ENCODE peak calls at places on chromosomes 11 and 22, in nine cellular contexts. One of them, this sample, is unnamed.
A peak's percentile ranks its signal among the peaks of the same experiment; 100 is the strongest.

GRCh38 chr22:22165936-22166710 is 78.5 kb upstream of the VPREB1 start:
- DNase-seq in tibial artery: no peak
- DNase-seq in HepG2: no peak
- DNase-seq in iPS DF 6.9: no peak
- DNase-seq in CD4-positive, CD25-positive, alpha-beta regulatory T cell: no peak
- DNase-seq in ascending aorta: no peak
- DNase-seq in CD8-positive, alpha-beta T cell: no peak
- DNase-seq in colonic mucosa: no peak
- DNase-seq in tibial nerve: no peak
- DNase-seq in this sample: no peak

GRCh38 chr22:49094151-49094550 is 733.5 kb downstream of the BRD1 start:
- DNase-seq in tibial nerve: no peak
- DNase-seq in CD4-positive, CD25-positive, alpha-beta regulatory T cell: no peak
- DNase-seq in ascending aorta: no peak
- DNase-seq in CD8-positive, alpha-beta T cell: no peak
- DNase-seq in iPS DF 6.9: no peak
- DNase-seq in colonic mucosa: no peak
- DNase-seq in HepG2: no peak
- DNase-seq in tibial artery: no peak
- DNase-seq in this sample: no peak

GRCh38 chr11:79437274-79437980 is 3.4 kb downstream of the TENM4 start:
- DNase-seq in ascending aorta: no peak
- DNase-seq in tibial artery: peak; percentile 88
- DNase-seq in colonic mucosa: peak; percentile 57
- DNase-seq in CD4-positive, CD25-positive, alpha-beta regulatory T cell: no peak
- DNase-seq in HepG2: no peak
- DNase-seq in CD8-positive, alpha-beta T cell: no peak
- DNase-seq in iPS DF 6.9: no peak
- DNase-seq in tibial nerve: peak; percentile 30
- DNase-seq in this sample: no peak

GRCh38 chr22:50694766-50695420 is 22.3 kb downstream of the SHANK3 start:
- DNase-seq in ascending aorta: no peak
- DNase-seq in CD4-positive, CD25-positive, alpha-beta regulatory T cell: no peak
- DNase-seq in iPS DF 6.9: no peak
- DNase-seq in colonic mucosa: no peak
- DNase-seq in tibial nerve: no peak
- DNase-seq in CD8-positive, alpha-beta T cell: no peak
- DNase-seq in HepG2: no peak
- DNase-seq in tibial artery: no peak
- DNase-seq in this sample: no peak

GRCh38 chr22:30822216-30823014 is 127.7 kb downstream of the OSBP2 start:
- DNase-seq in CD8-positive, alpha-beta T cell: no peak
- DNase-seq in HepG2: no peak
- DNase-seq in tibial artery: peak; percentile 49
- DNase-seq in ascending aorta: no peak
- DNase-seq in CD4-positive, CD25-positive, alpha-beta regulatory T cell: no peak
- DNase-seq in colonic mucosa: no peak
- DNase-seq in iPS DF 6.9: no peak
- DNase-seq in tibial nerve: no peak
- DNase-seq in this sample: no peak

GRCh38 chr11:65774525-65775306 is 6.1 kb downstream of the AP5B1 start:
- DNase-seq in CD8-positive, alpha-beta T cell: no peak
- DNase-seq in tibial nerve: no peak
- DNase-seq in iPS DF 6.9: no peak
- DNase-seq in CD4-positive, CD25-positive, alpha-beta regulatory T cell: no peak
- DNase-seq in ascending aorta: no peak
- DNase-seq in colonic mucosa: no peak
- DNase-seq in HepG2: no peak
- DNase-seq in tibial artery: no peak
- DNase-seq in this sample: no peak

GRCh38 chr11:69791266-69791665 is 16.1 kb upstream of the FGF4 start:
- DNase-seq in tibial nerve: no peak
- DNase-seq in CD4-positive, CD25-positive, alpha-beta regulatory T cell: no peak
- DNase-seq in HepG2: no peak
- DNase-seq in tibial artery: no peak
- DNase-seq in ascending aorta: no peak
- DNase-seq in colonic mucosa: no peak
- DNase-seq in CD8-positive, alpha-beta T cell: no peak
- DNase-seq in iPS DF 6.9: no peak
- DNase-seq in this sample: no peak

GRCh38 chr22:19852177-19852781 is 2.4 kb downstream of the GNB1L start:
- DNase-seq in CD4-positive, CD25-positive, alpha-beta regulatory T cell: no peak
- DNase-seq in ascending aorta: no peak
- DNase-seq in HepG2: no peak
- DNase-seq in CD8-positive, alpha-beta T cell: no peak
- DNase-seq in tibial artery: no peak
- DNase-seq in colonic mucosa: no peak
- DNase-seq in tibial nerve: no peak
- DNase-seq in iPS DF 6.9: no peak
- DNase-seq in this sample: no peak

GRCh38 chr11:102473543-102473942 is 21.0 kb upstream of the TMEM123 start:
- DNase-seq in iPS DF 6.9: no peak
- DNase-seq in CD8-positive, alpha-beta T cell: no peak
- DNase-seq in CD4-positive, CD25-positive, alpha-beta regulatory T cell: peak; percentile 29
- DNase-seq in tibial artery: no peak
- DNase-seq in tibial nerve: no peak
- DNase-seq in colonic mucosa: peak; percentile 93
- DNase-seq in HepG2: no peak
- DNase-seq in ascending aorta: no peak
- DNase-seq in this sample: no peak

GRCh38 chr11:16610213-16610737 is 128.2 kb upstream of the C11orf58 start:
- DNase-seq in CD4-positive, CD25-positive, alpha-beta regulatory T cell: no peak
- DNase-seq in HepG2: no peak
- DNase-seq in iPS DF 6.9: no peak
- DNase-seq in ascending aorta: no peak
- DNase-seq in tibial nerve: no peak
- DNase-seq in colonic mucosa: no peak
- DNase-seq in CD8-positive, alpha-beta T cell: no peak
- DNase-seq in tibial artery: no peak
- DNase-seq in this sample: no peak

GRCh38 chr11:3153291-3153861 is 11.7 kb downstream of the OSBPL5 start:
- DNase-seq in HepG2: no peak
- DNase-seq in ascending aorta: peak; percentile 57
- DNase-seq in tibial artery: peak; percentile 94
- DNase-seq in CD4-positive, CD25-positive, alpha-beta regulatory T cell: no peak
- DNase-seq in tibial nerve: peak; percentile 61
- DNase-seq in iPS DF 6.9: no peak
- DNase-seq in CD8-positive, alpha-beta T cell: no peak
- DNase-seq in colonic mucosa: no peak
- DNase-seq in this sample: no peak

GRCh38 chr11:62333768-62334167 is 3.5 kb upstream of the ASRGL1 start:
- DNase-seq in iPS DF 6.9: no peak
- DNase-seq in ascending aorta: no peak
- DNase-seq in HepG2: no peak
- DNase-seq in CD8-positive, alpha-beta T cell: no peak
- DNase-seq in tibial nerve: no peak
- DNase-seq in CD4-positive, CD25-positive, alpha-beta regulatory T cell: no peak
- DNase-seq in colonic mucosa: no peak
- DNase-seq in tibial artery: no peak
- DNase-seq in this sample: no peak

GRCh38 chr11:62340269-62340901 is 3.1 kb downstream of the ASRGL1 start:
- DNase-seq in tibial artery: no peak
- DNase-seq in colonic mucosa: peak; percentile 76
- DNase-seq in HepG2: peak; percentile 60
- DNase-seq in iPS DF 6.9: no peak
- DNase-seq in CD8-positive, alpha-beta T cell: peak; percentile 69
- DNase-seq in CD4-positive, CD25-positive, alpha-beta regulatory T cell: peak; percentile 48
- DNase-seq in tibial nerve: peak; percentile 35
- DNase-seq in ascending aorta: no peak
- DNase-seq in this sample: peak; percentile 9

GRCh38 chr11:62336949-62337681 is at the start of gene ASRGL1:
- DNase-seq in tibial nerve: peak; percentile 51
- DNase-seq in ascending aorta: peak; percentile 13
- DNase-seq in CD4-positive, CD25-positive, alpha-beta regulatory T cell: peak; percentile 58
- DNase-seq in colonic mucosa: peak; percentile 92
- DNase-seq in CD8-positive, alpha-beta T cell: peak; percentile 84
- DNase-seq in tibial artery: peak; percentile 85
- DNase-seq in HepG2: peak; percentile 43
- DNase-seq in iPS DF 6.9: peak; percentile 77
- DNase-seq in this sample: peak; percentile 56

GRCh38 chr11:62337682-62338181 is 484 bp downstream of the ASRGL1 start:
- DNase-seq in iPS DF 6.9: no peak
- DNase-seq in colonic mucosa: peak; percentile 49
- DNase-seq in ascending aorta: no peak
- DNase-seq in tibial nerve: no peak
- DNase-seq in CD4-positive, CD25-positive, alpha-beta regulatory T cell: peak; percentile 3
- DNase-seq in HepG2: no peak
- DNase-seq in tibial artery: no peak
- DNase-seq in CD8-positive, alpha-beta T cell: peak; percentile 53
- DNase-seq in this sample: no peak

GRCh38 chr11:62338218-62338617 is 970 bp downstream of the ASRGL1 start:
- DNase-seq in HepG2: no peak
- DNase-seq in tibial artery: no peak
- DNase-seq in CD8-positive, alpha-beta T cell: no peak
- DNase-seq in colonic mucosa: no peak
- DNase-seq in CD4-positive, CD25-positive, alpha-beta regulatory T cell: no peak
- DNase-seq in ascending aorta: no peak
- DNase-seq in iPS DF 6.9: no peak
- DNase-seq in tibial nerve: no peak
- DNase-seq in this sample: no peak
- H3K4me3 ChIP-seq in HepG2: peak overlapping the region; percentile 57
- H3K4me3 ChIP-seq in tibial artery: peak overlapping the region; percentile 60
- H3K4me3 ChIP-seq in CD8-positive, alpha-beta T cell: peak overlapping the region; percentile 65
- H3K4me3 ChIP-seq in colonic mucosa: peak overlapping the region; percentile 95
- H3K4me3 ChIP-seq in CD4-positive, CD25-positive, alpha-beta regulatory T cell: peak overlapping the region; percentile 51
- H3K4me3 ChIP-seq in ascending aorta: peak overlapping the region; percentile 77
- H3K4me3 ChIP-seq in iPS DF 6.9: peak overlapping the region; percentile 87
- H3K4me3 ChIP-seq in tibial nerve: peak overlapping the region; percentile 81
- H3K4me3 ChIP-seq in this sample: peak overlapping the region; percentile 84

GRCh38 chr11:47376543-47377371 is 1.6 kb downstream of the SPI1 start:
- DNase-seq in HepG2: no peak
- DNase-seq in iPS DF 6.9: no peak
- DNase-seq in CD8-positive, alpha-beta T cell: no peak
- DNase-seq in tibial nerve: no peak
- DNase-seq in ascending aorta: no peak
- DNase-seq in tibial artery: no peak
- DNase-seq in colonic mucosa: no peak
- DNase-seq in CD4-positive, CD25-positive, alpha-beta regulatory T cell: no peak
- DNase-seq in this sample: no peak

GRCh38 chr11:47375020-47375419 is 3.3 kb downstream of the SPI1 start:
- DNase-seq in colonic mucosa: no peak
- DNase-seq in CD4-positive, CD25-positive, alpha-beta regulatory T cell: no peak
- DNase-seq in tibial artery: no peak
- DNase-seq in ascending aorta: no peak
- DNase-seq in iPS DF 6.9: no peak
- DNase-seq in CD8-positive, alpha-beta T cell: no peak
- DNase-seq in HepG2: no peak
- DNase-seq in tibial nerve: no peak
- DNase-seq in this sample: no peak

GRCh38 chr11:47373876-47374820 is 4.2 kb downstream of the SPI1 start:
- DNase-seq in ascending aorta: no peak
- DNase-seq in colonic mucosa: peak; percentile 83
- DNase-seq in HepG2: peak; percentile 60
- DNase-seq in CD8-positive, alpha-beta T cell: peak; percentile 94
- DNase-seq in tibial artery: peak; percentile 89
- DNase-seq in iPS DF 6.9: peak; percentile 50
- DNase-seq in tibial nerve: peak; percentile 71
- DNase-seq in CD4-positive, CD25-positive, alpha-beta regulatory T cell: peak; percentile 81
- DNase-seq in this sample: peak; percentile 72

GRCh38 chr11:47376183-47376542 is 2.2 kb downstream of the SPI1 start:
- DNase-seq in CD4-positive, CD25-positive, alpha-beta regulatory T cell: no peak
- DNase-seq in HepG2: no peak
- DNase-seq in colonic mucosa: no peak
- DNase-seq in tibial artery: no peak
- DNase-seq in iPS DF 6.9: no peak
- DNase-seq in tibial nerve: no peak
- DNase-seq in CD8-positive, alpha-beta T cell: no peak
- DNase-seq in ascending aorta: no peak
- DNase-seq in this sample: no peak

GRCh38 chr11:47375546-47376085 is 2.7 kb downstream of the SPI1 start:
- DNase-seq in tibial artery: no peak
- DNase-seq in HepG2: no peak
- DNase-seq in ascending aorta: no peak
- DNase-seq in iPS DF 6.9: no peak
- DNase-seq in colonic mucosa: no peak
- DNase-seq in CD4-positive, CD25-positive, alpha-beta regulatory T cell: no peak
- DNase-seq in CD8-positive, alpha-beta T cell: no peak
- DNase-seq in tibial nerve: no peak
- DNase-seq in this sample: no peak
- H3K9me3 ChIP-seq in tibial artery: no peaks in the 10 kb centered on the region
- H3K9me3 ChIP-seq in HepG2: no peaks in the 10 kb centered on the region
- H3K9me3 ChIP-seq in ascending aorta: no peaks in the 10 kb centered on the region
- H3K9me3 ChIP-seq in iPS DF 6.9: no peaks in the 10 kb centered on the region
- H3K9me3 ChIP-seq in colonic mucosa: no peaks in the 10 kb centered on the region
- H3K9me3 ChIP-seq in CD4-positive, CD25-positive, alpha-beta regulatory T cell: no peaks in the 10 kb centered on the region
- H3K9me3 ChIP-seq in CD8-positive, alpha-beta T cell: no peaks in the 10 kb centered on the region
- H3K9me3 ChIP-seq in tibial nerve: no peaks in the 10 kb centered on the region
- H3K9me3 ChIP-seq in this sample: no peaks in the 10 kb centered on the region

DNA sequence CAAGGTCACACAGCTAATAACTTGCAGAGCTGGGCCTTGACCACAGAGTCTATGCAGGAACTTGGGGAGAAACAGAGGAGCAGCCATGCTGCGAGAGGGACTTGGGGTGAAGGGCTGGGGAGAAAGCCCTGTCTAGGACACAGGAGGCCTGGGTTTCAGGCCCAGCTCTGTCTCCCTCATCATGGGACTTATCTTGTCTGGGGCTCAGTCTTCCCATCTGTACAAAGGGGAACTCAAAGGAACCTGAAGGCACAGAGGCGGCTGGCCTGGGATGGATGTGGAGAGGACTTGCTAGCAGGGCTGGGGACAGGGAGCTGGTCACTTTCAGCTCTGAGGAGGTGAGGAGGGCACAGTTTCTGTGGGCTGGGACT is 36.9 kb upstream of the TPBGL start:
- DNase-seq in iPS DF 6.9: no peak
- DNase-seq in CD4-positive, CD25-positive, alpha-beta regulatory T cell: no peak
- DNase-seq in tibial nerve: no peak
- DNase-seq in colonic mucosa: no peak
- DNase-seq in CD8-positive, alpha-beta T cell: no peak
- DNase-seq in tibial artery: peak; percentile 40
- DNase-seq in ascending aorta: no peak
- DNase-seq in HepG2: no peak
- DNase-seq in this sample: no peak
- H3K27me3 ChIP-seq in iPS DF 6.9: no peaks in the 10 kb centered on the region
- H3K27me3 ChIP-seq in CD4-positive, CD25-positive, alpha-beta regulatory T cell: peaks cover 2% of the 10 kb centered on the region
- H3K27me3 ChIP-seq in tibial nerve: no peaks in the 10 kb centered on the region
- H3K27me3 ChIP-seq in colonic mucosa: no peaks in the 10 kb centered on the region
- H3K27me3 ChIP-seq in CD8-positive, alpha-beta T cell: no peaks in the 10 kb centered on the region
- H3K27me3 ChIP-seq in tibial artery: peaks cover 9% of the 10 kb centered on the region
- H3K27me3 ChIP-seq in ascending aorta: no peaks in the 10 kb centered on the region
- H3K27me3 ChIP-seq in HepG2: no peaks in the 10 kb centered on the region
- H3K27me3 ChIP-seq in this sample: no peaks in the 10 kb centered on the region

DNA sequence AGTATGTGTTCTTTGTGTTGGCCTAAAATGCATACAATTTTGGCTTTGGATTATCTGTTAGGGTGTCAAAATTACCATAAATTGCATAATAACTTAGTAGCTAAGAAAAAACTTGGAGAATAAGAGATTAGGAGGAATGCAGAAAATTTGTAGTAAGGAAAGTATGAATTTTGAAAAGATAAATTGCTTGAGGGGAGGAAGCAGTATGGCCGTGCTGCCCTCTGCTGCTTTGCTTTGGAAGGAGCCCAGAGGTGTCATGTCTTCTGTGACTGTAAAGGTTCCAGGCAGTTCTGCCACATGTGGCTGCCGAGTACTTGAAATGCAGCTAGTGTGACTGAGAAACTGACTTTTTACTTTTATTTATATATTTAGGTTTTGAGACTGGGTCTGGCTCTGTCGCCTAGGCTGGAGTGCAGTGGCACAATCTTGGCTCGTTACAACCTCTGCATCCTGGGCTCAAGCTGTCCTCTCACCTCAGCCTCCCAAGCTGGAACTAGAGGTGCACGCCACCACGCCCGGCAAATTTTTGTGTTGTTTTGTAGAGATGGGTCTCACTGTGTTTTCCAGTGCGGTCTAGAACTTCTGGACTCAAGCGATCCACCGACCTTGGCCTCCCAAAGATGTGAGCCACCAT is 1.8 kb downstream of the ADSL start:
- DNase-seq in HepG2: peak; percentile 38
- DNase-seq in ascending aorta: no peak
- DNase-seq in colonic mucosa: peak; percentile 71
- DNase-seq in CD8-positive, alpha-beta T cell: peak; percentile 76
- DNase-seq in CD4-positive, CD25-positive, alpha-beta regulatory T cell: peak; percentile 74
- DNase-seq in tibial artery: no peak
- DNase-seq in tibial nerve: peak; percentile 37
- DNase-seq in iPS DF 6.9: no peak
- DNase-seq in this sample: peak; percentile 35
- H3K4me3 ChIP-seq in HepG2: peak overlapping the region; percentile 83
- H3K4me3 ChIP-seq in ascending aorta: peak overlapping the region; percentile 66
- H3K4me3 ChIP-seq in colonic mucosa: no peak overlapping the region
- H3K4me3 ChIP-seq in CD8-positive, alpha-beta T cell: peak overlapping the region; percentile 90
- H3K4me3 ChIP-seq in CD4-positive, CD25-positive, alpha-beta regulatory T cell: peak overlapping the region; percentile 91
- H3K4me3 ChIP-seq in tibial artery: no peak overlapping the region
- H3K4me3 ChIP-seq in tibial nerve: no peak overlapping the region
- H3K4me3 ChIP-seq in iPS DF 6.9: no peak overlapping the region
- H3K4me3 ChIP-seq in this sample: peak overlapping the region; percentile 76